ENCODE peak calls at places on chromosomes 1 and 21, in four cellular contexts. R, N, H and W are unnamed samples.

GRCh38 chr1:215517441-215517891 is 49.6 kb upstream of the KCTD3 start:
- DNase-seq in R (peak; percentile 91), H (no peak), N (peak; percentile 3), W (peak; percentile 77)

GRCh38 chr1:171251741-171252300 is 3.5 kb downstream of the FMO1 start:
- DNase-seq in R (peak; percentile 33), N (peak; percentile 75), H (no peak), W (no peak)

GRCh38 chr1:201414051-201414738 is 7.3 kb downstream of the TNNI1 start:
- DNase-seq in N (no peak), H (no peak), R (no peak), W (no peak)

GRCh38 chr1:212696721-212697331 is 2.8 kb downstream of the BATF3 start:
- DNase-seq in R (no peak), N (no peak), H (no peak), W (no peak)

GRCh38 chr1:178628637-178629548 is 96.2 kb upstream of the RALGPS2 start:
- DNase-seq in H (no peak), R (peak; percentile 83), N (no peak), W (peak; percentile 89)

GRCh38 chr1:110407260-110408210 is at the start of gene LAMTOR5:
- DNase-seq in N (peak; percentile 95), R (peak; percentile 92), H (peak; percentile 80), W (peak; percentile 91)

GRCh38 chr1:93629101-93630059 is 52.3 kb downstream of the BCAR3 start:
- DNase-seq in H (no peak), N (peak; percentile 79), R (peak; percentile 85), W (peak; percentile 78)

GRCh38 chr1:119448112-119448511 is 33.2 kb downstream of the HSD3B2 start:
- DNase-seq in H (no peak), R (no peak), N (peak; percentile 6), W (no peak)

GRCh38 chr1:94641990-94642389 is 100.4 kb upstream of the F3 start:
- DNase-seq in N (no peak), R (no peak), H (no peak), W (no peak)

GRCh38 chr1:51568231-51568935 is 48.5 kb upstream of the OSBPL9 start:
- DNase-seq in H (no peak), N (no peak), R (no peak), W (no peak)

GRCh38 chr1:6691507-6691906 is 10.1 kb downstream of the DNAJC11 start:
- DNase-seq in N (no peak), H (no peak), R (no peak), W (peak; percentile 21)

GRCh38 chr1:28804071-28804470 is 7.9 kb upstream of the OPRD1 start:
- DNase-seq in H (no peak), N (no peak), R (no peak), W (no peak)

GRCh38 chr1:156938813-156939212 is 18.4 kb downstream of the LRRC71 start:
- DNase-seq in N (no peak), H (no peak), R (no peak), W (no peak)

GRCh38 chr1:5637171-5637570 is 355.1 kb downstream of the NPHP4 start:
- DNase-seq in N (no peak), H (no peak), R (no peak), W (no peak)

GRCh38 chr1:101311146-101311892 is 74.5 kb downstream of the S1PR1 start:
- DNase-seq in H (no peak), N (no peak), R (no peak), W (no peak)

GRCh38 chr1:192489046-192489445 is 86.5 kb upstream of the RGS1 start:
- DNase-seq in N (no peak), R (peak; percentile 40), H (no peak), W (peak; percentile 78)

GRCh38 chr1:6440198-6441126 is 15.9 kb downstream of the ESPN start:
- DNase-seq in H (peak; percentile 78), N (peak; percentile 62), R (peak; percentile 22), W (peak; percentile 17)

GRCh38 chr1:175470078-175470477 is 273.3 kb downstream of the TNR start:
- DNase-seq in R (no peak), H (no peak), N (no peak), W (no peak)

GRCh38 chr1:110482662-110483307 is 31.8 kb downstream of the PROK1 start:
- DNase-seq in H (no peak), R (no peak), N (no peak), W (no peak)

GRCh38 chr1:9651565-9652378 is at the start of gene PIK3CD:
- DNase-seq in N (peak; percentile 80), H (peak; percentile 19), R (peak; percentile 57), W (peak; percentile 35)

GRCh38 chr1:19042675-19043578 is 86.5 kb upstream of the IFFO2 start:
- DNase-seq in H (no peak), R (no peak), N (no peak), W (no peak)

GRCh38 chr1:94599090-94599813 is 57.7 kb upstream of the F3 start:
- DNase-seq in H (no peak), N (peak; percentile 39), R (peak; percentile 51), W (peak; percentile 33)

GRCh38 chr1:27785763-27786162 is 12.7 kb downstream of the STX12 start:
- DNase-seq in R (peak; percentile 29), H (no peak), N (no peak), W (peak; percentile 39)

GRCh38 chr21:21200103-21200938 is 202.1 kb downstream of the NCAM2 start:
- DNase-seq in R (peak; percentile 99), H (no peak), N (no peak), W (peak; percentile 99)

GRCh38 chr1:150874455-150875196 is 1.8 kb downstream of the ARNT start:
- DNase-seq in R (no peak), N (no peak), H (no peak), W (peak; percentile 18)
- H3K4me3 ChIP-seq in R (peak overlapping the region; percentile 77), N (peak overlapping the region; percentile 62), H (peak overlapping the region; percentile 16), W (peak overlapping the region; percentile 85)

GRCh38 chr21:38913120-38913975 is 107.6 kb downstream of the ETS2 start:
- DNase-seq in R (peak; percentile 69), H (no peak), N (peak; percentile 27), W (peak; percentile 36)
- H3K4me3 ChIP-seq in R (no peak overlapping the region), H (no peak overlapping the region), N (no peak overlapping the region), W (peak overlapping the region; percentile 22)

DNA sequence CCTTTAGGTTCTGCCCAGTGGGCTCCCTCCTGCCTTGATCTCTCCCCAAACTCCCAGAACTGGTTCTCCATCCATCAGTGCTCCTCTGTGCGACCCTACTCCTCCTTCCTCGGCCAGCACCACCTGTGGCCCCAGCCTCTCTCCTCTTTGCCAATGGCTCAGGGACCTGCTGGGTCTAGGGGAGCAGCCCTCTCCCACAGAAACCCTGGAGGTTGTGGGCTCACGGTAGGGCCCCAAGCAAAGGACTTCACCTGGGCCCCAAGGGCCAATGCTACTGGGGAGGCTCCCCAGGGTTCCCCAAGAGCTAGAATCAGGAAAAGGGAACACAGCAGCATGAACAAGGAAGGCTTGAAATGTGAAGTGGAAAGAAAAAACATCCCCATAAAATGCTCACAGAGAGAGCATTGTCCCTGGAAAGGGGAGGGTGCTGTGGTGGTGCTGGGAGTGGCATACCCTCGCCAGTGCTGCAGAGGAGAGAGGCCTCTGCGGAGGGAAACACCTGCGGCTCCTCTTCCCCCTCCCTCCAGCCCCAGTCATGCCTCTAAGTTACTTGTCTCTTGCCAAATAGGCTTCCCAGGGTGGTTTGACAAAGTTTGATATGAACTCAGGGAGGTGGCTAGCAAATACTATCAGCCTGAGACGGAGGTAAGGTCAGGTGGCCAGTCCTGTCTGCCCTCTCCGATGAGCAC is 2.5 kb downstream of the TMEM63A start:
- DNase-seq in N (no peak), H (no peak), R (no peak), W (no peak)
- H3K4me3 ChIP-seq in N (no peak overlapping the region), H (peak overlapping the region; percentile 93), R (no peak overlapping the region), W (no peak overlapping the region)

GRCh38 chr1:181482521-181483083 is 715 bp upstream of the CACNA1E start:
- DNase-seq in H (no peak), R (peak; percentile 0), N (peak; percentile 49), W (peak; percentile 9)

GRCh38 chr1:181482001-181482430 is 1.3 kb upstream of the CACNA1E start:
- DNase-seq in N (no peak), H (no peak), R (no peak), W (no peak)

GRCh38 chr1:181485276-181486097 is 2.2 kb downstream of the CACNA1E start:
- DNase-seq in R (no peak), H (no peak), N (peak; percentile 82), W (no peak)

GRCh38 chr1:181483084-181483559 is at the start of gene CACNA1E:
- DNase-seq in R (no peak), H (no peak), N (no peak), W (no peak)

DNA sequence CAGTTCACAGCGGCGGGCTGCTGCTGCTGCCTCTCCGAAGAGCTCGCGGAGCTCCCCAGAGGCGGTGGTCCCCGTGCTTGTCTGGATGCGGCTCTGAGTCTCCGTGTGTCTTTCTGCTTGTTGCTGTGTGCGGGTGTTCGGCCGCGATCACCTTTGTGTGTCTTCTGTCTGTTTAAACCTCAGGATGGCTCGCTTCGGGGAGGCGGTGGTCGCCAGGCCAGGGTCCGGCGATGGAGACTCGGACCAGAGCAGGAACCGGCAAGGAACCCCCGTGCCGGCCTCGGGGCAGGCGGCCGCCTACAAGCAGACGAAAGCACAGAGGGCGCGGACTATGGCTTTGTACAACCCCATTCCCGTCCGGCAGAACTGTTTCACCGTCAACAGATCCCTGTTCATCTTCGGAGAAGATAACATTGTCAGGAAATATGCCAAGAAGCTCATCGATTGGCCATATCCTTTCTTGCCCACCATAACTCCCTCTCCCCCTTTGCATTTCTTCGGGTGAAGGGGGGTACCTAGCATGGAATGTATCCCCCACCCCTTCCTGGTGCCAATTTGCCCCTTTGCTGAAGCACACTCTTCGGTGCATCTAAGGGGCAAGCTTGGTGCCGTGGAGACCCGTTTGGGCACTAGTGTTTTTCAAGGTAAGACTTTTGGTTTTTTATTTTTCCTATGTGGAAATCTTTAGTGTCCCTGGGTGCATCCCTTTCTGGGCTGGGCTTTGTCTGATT is 409 bp downstream of the CACNA1E start:
- DNase-seq in N (peak; percentile 19), H (no peak), R (no peak), W (no peak)
- H3K4me3 ChIP-seq in N (no peak overlapping the region), H (no peak overlapping the region), R (no peak overlapping the region), W (no peak overlapping the region)

DNA sequence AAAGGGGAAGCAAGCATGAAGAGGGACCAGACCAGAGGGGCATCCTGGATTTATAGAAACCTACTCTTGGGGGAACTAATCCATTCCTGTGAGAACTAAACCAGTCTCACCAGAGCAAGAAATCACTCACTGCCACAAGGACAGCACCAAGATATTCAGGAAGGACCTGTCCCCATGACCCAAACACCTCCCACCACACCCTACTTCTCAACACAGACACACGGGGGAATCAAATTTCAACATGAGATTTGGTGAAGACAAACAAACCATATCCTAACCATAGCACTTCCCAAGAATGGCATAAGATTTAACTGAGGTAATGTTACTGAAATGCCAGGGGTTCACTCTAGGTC is 12.1 kb upstream of the POU2F1 start:
- DNase-seq in R (no peak), N (no peak), H (no peak), W (no peak)
- H3K4me3 ChIP-seq in R (no peak overlapping the region), N (no peak overlapping the region), H (no peak overlapping the region), W (no peak overlapping the region)

GRCh38 chr1:160021376-160022074 is 10.3 kb downstream of the PIGM start:
- DNase-seq in R (no peak), N (no peak), H (no peak), W (no peak)

GRCh38 chr1:160017592-160017991 is 14.2 kb downstream of the PIGM start:
- DNase-seq in N (no peak), R (no peak), H (no peak), W (no peak)

GRCh38 chr1:160022330-160023310 is 9.2 kb downstream of the PIGM start:
- DNase-seq in N (no peak), R (no peak), H (no peak), W (no peak)

GRCh38 chr1:160020196-160020595 is 11.6 kb downstream of the PIGM start:
- DNase-seq in N (no peak), H (no peak), R (no peak), W (no peak)

GRCh38 chr1:160018900-160019299 is 12.9 kb downstream of the PIGM start:
- DNase-seq in H (no peak), R (peak; percentile 58), N (no peak), W (peak; percentile 63)
- H3K4me3 ChIP-seq in H (no peak overlapping the region), R (no peak overlapping the region), N (no peak overlapping the region), W (no peak overlapping the region)